ENCODE peak calls at places on chromosomes 12 and 14, in nine cellular contexts. One of them, this sample, is unnamed.

GRCh38 chr14:88168498-88169165 is 154.4 kb downstream of the KCNK10 start:
- DNase-seq in adrenal gland: peak; percentile 33
- DNase-seq in IMR-90: peak; percentile 16
- DNase-seq in kidney: no peak
- DNase-seq in mammary epithelial cell: peak; percentile 17
- DNase-seq in tibial artery: no peak
- DNase-seq in left ventricle myocardium inferior: no peak
- DNase-seq in SK-N-SH: peak; percentile 57
- DNase-seq in neural progenitor cell: peak; percentile 36
- DNase-seq in this sample: peak; percentile 41

GRCh38 chr12:85244561-85244960 is 35.5 kb upstream of the ALX1 start:
- DNase-seq in left ventricle myocardium inferior: no peak
- DNase-seq in neural progenitor cell: no peak
- DNase-seq in IMR-90: no peak
- DNase-seq in kidney: no peak
- DNase-seq in SK-N-SH: no peak
- DNase-seq in mammary epithelial cell: no peak
- DNase-seq in adrenal gland: no peak
- DNase-seq in tibial artery: no peak
- DNase-seq in this sample: no peak

GRCh38 chr14:76086636-76087035 is 65.1 kb upstream of the GPATCH2L start:
- DNase-seq in left ventricle myocardium inferior: no peak
- DNase-seq in tibial artery: no peak
- DNase-seq in adrenal gland: no peak
- DNase-seq in neural progenitor cell: no peak
- DNase-seq in IMR-90: no peak
- DNase-seq in kidney: no peak
- DNase-seq in SK-N-SH: no peak
- DNase-seq in mammary epithelial cell: no peak
- DNase-seq in this sample: no peak

GRCh38 chr14:66284346-66284745 is 201.8 kb upstream of the CCDC196 start:
- DNase-seq in tibial artery: no peak
- DNase-seq in neural progenitor cell: no peak
- DNase-seq in SK-N-SH: no peak
- DNase-seq in kidney: no peak
- DNase-seq in mammary epithelial cell: peak; percentile 9
- DNase-seq in left ventricle myocardium inferior: no peak
- DNase-seq in IMR-90: peak; percentile 0
- DNase-seq in adrenal gland: no peak
- DNase-seq in this sample: no peak

GRCh38 chr12:32240833-32241232 is 134.2 kb downstream of the BICD1 start:
- DNase-seq in kidney: no peak
- DNase-seq in IMR-90: peak; percentile 41
- DNase-seq in SK-N-SH: no peak
- DNase-seq in mammary epithelial cell: peak; percentile 41
- DNase-seq in left ventricle myocardium inferior: no peak
- DNase-seq in tibial artery: no peak
- DNase-seq in neural progenitor cell: no peak
- DNase-seq in adrenal gland: no peak
- DNase-seq in this sample: no peak

GRCh38 chr14:63186453-63186852 is 17.8 kb upstream of the RHOJ start:
- DNase-seq in tibial artery: no peak
- DNase-seq in neural progenitor cell: no peak
- DNase-seq in kidney: no peak
- DNase-seq in left ventricle myocardium inferior: no peak
- DNase-seq in adrenal gland: no peak
- DNase-seq in SK-N-SH: no peak
- DNase-seq in mammary epithelial cell: no peak
- DNase-seq in IMR-90: peak; percentile 75
- DNase-seq in this sample: no peak

GRCh38 chr12:32988982-32989381 is 92.4 kb upstream of the PKP2 start:
- DNase-seq in kidney: no peak
- DNase-seq in tibial artery: no peak
- DNase-seq in left ventricle myocardium inferior: no peak
- DNase-seq in SK-N-SH: no peak
- DNase-seq in IMR-90: no peak
- DNase-seq in mammary epithelial cell: no peak
- DNase-seq in adrenal gland: no peak
- DNase-seq in neural progenitor cell: peak; percentile 21
- DNase-seq in this sample: no peak

GRCh38 chr14:73613046-73613383 is 698 bp downstream of the ACOT6 start:
- DNase-seq in tibial artery: no peak
- DNase-seq in mammary epithelial cell: no peak
- DNase-seq in IMR-90: no peak
- DNase-seq in adrenal gland: no peak
- DNase-seq in neural progenitor cell: no peak
- DNase-seq in kidney: no peak
- DNase-seq in SK-N-SH: no peak
- DNase-seq in left ventricle myocardium inferior: no peak
- DNase-seq in this sample: no peak

GRCh38 chr12:16120027-16120426 is 157.5 kb downstream of the SLC15A5 start:
- DNase-seq in adrenal gland: no peak
- DNase-seq in SK-N-SH: no peak
- DNase-seq in tibial artery: no peak
- DNase-seq in left ventricle myocardium inferior: no peak
- DNase-seq in kidney: no peak
- DNase-seq in mammary epithelial cell: peak; percentile 20
- DNase-seq in IMR-90: no peak
- DNase-seq in neural progenitor cell: no peak
- DNase-seq in this sample: no peak

GRCh38 chr14:70257526-70257925 is 68.8 kb upstream of the SLC8A3 start:
- DNase-seq in SK-N-SH: no peak
- DNase-seq in tibial artery: no peak
- DNase-seq in kidney: no peak
- DNase-seq in neural progenitor cell: peak; percentile 36
- DNase-seq in mammary epithelial cell: peak; percentile 28
- DNase-seq in left ventricle myocardium inferior: no peak
- DNase-seq in IMR-90: no peak
- DNase-seq in adrenal gland: no peak
- DNase-seq in this sample: no peak

GRCh38 chr12:41121374-41121773 is 66.7 kb upstream of the PDZRN4 start:
- DNase-seq in mammary epithelial cell: no peak
- DNase-seq in adrenal gland: no peak
- DNase-seq in neural progenitor cell: no peak
- DNase-seq in IMR-90: no peak
- DNase-seq in tibial artery: no peak
- DNase-seq in left ventricle myocardium inferior: no peak
- DNase-seq in SK-N-SH: no peak
- DNase-seq in kidney: no peak
- DNase-seq in this sample: no peak

GRCh38 chr12:50156641-50157040 is 10.5 kb downstream of the CERS5 start:
- DNase-seq in neural progenitor cell: no peak
- DNase-seq in mammary epithelial cell: no peak
- DNase-seq in left ventricle myocardium inferior: no peak
- DNase-seq in SK-N-SH: no peak
- DNase-seq in tibial artery: no peak
- DNase-seq in IMR-90: no peak
- DNase-seq in kidney: no peak
- DNase-seq in adrenal gland: no peak
- DNase-seq in this sample: no peak

GRCh38 chr14:92546347-92547053 is 32.9 kb downstream of the RIN3 start:
- DNase-seq in kidney: no peak
- DNase-seq in SK-N-SH: peak; percentile 39
- DNase-seq in IMR-90: peak; percentile 82
- DNase-seq in mammary epithelial cell: no peak
- DNase-seq in tibial artery: no peak
- DNase-seq in left ventricle myocardium inferior: no peak
- DNase-seq in adrenal gland: no peak
- DNase-seq in neural progenitor cell: no peak
- DNase-seq in this sample: no peak

GRCh38 chr12:125530876-125531275 is 465.6 kb downstream of the AACS start:
- DNase-seq in SK-N-SH: no peak
- DNase-seq in IMR-90: no peak
- DNase-seq in kidney: no peak
- DNase-seq in adrenal gland: no peak
- DNase-seq in neural progenitor cell: no peak
- DNase-seq in left ventricle myocardium inferior: no peak
- DNase-seq in tibial artery: no peak
- DNase-seq in mammary epithelial cell: no peak
- DNase-seq in this sample: no peak

GRCh38 chr12:125528300-125528699 is 463.1 kb downstream of the AACS start:
- DNase-seq in tibial artery: no peak
- DNase-seq in neural progenitor cell: no peak
- DNase-seq in IMR-90: no peak
- DNase-seq in left ventricle myocardium inferior: no peak
- DNase-seq in kidney: no peak
- DNase-seq in SK-N-SH: no peak
- DNase-seq in adrenal gland: no peak
- DNase-seq in mammary epithelial cell: no peak
- DNase-seq in this sample: no peak

GRCh38 chr12:125538800-125539199 is 473.6 kb downstream of the AACS start:
- DNase-seq in IMR-90: no peak
- DNase-seq in SK-N-SH: no peak
- DNase-seq in tibial artery: no peak
- DNase-seq in neural progenitor cell: no peak
- DNase-seq in left ventricle myocardium inferior: no peak
- DNase-seq in adrenal gland: no peak
- DNase-seq in mammary epithelial cell: no peak
- DNase-seq in kidney: no peak
- DNase-seq in this sample: no peak

DNA sequence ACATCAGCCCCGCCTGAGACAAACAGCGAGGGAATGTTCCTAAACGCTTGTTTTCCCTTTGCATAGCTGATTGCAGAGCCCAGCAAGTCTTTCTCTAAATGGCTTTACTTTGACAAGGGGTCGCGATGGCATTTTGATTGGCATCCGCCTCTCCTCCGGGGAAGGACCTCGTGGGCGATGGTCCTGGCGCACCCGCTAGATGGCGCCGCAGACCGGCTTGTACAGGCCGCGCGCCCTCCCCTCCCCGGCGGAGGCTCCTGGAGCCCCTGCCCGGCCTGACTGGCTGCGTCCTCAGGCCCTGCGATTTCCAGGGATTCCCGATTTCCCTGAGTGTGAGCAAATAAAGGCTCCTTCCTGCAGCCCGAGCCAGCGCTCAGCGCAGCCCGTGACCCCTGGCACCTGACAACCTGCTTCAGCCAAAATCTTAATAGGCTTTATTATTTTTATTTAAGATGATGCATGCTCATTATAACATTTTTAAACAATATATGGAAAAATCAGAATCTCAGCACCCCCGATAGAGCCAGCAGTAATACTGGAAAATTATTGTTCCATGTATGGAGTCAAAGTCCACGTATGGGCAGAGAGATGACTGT is 468.3 kb downstream of the AACS start:
- DNase-seq in IMR-90: no peak
- DNase-seq in SK-N-SH: peak; percentile 80
- DNase-seq in tibial artery: no peak
- DNase-seq in left ventricle myocardium inferior: peak; percentile 17
- DNase-seq in neural progenitor cell: peak; percentile 92
- DNase-seq in adrenal gland: peak; percentile 19
- DNase-seq in kidney: no peak
- DNase-seq in mammary epithelial cell: no peak
- DNase-seq in this sample: peak; percentile 8
- TF ChIP-seq CTCF in IMR-90: no peak
- TF ChIP-seq CTCF in SK-N-SH: peak; percentile 60
- TF ChIP-seq CTCF in tibial artery: no peak
- TF ChIP-seq CTCF in left ventricle myocardium inferior: peak; percentile 81
- TF ChIP-seq CTCF in neural progenitor cell: peak; percentile 94
- TF ChIP-seq CTCF in adrenal gland: peak; percentile 38
- TF ChIP-seq CTCF in kidney: peak; percentile 33
- TF ChIP-seq CTCF in mammary epithelial cell: peak; percentile 40
- TF ChIP-seq CTCF in this sample: no peak

GRCh38 chr14:83826838-83827237 is 1703.1 kb upstream of the FLRT2 start:
- DNase-seq in SK-N-SH: no peak
- DNase-seq in adrenal gland: no peak
- DNase-seq in left ventricle myocardium inferior: no peak
- DNase-seq in tibial artery: no peak
- DNase-seq in kidney: no peak
- DNase-seq in IMR-90: peak; percentile 76
- DNase-seq in neural progenitor cell: no peak
- DNase-seq in mammary epithelial cell: no peak
- DNase-seq in this sample: no peak
- H3K4me3 ChIP-seq in SK-N-SH: no peak overlapping the region
- H3K4me3 ChIP-seq in adrenal gland: no peak overlapping the region
- H3K4me3 ChIP-seq in left ventricle myocardium inferior: peak overlapping the region; percentile 37
- H3K4me3 ChIP-seq in tibial artery: peak overlapping the region; percentile 18
- H3K4me3 ChIP-seq in kidney: no peak overlapping the region
- H3K4me3 ChIP-seq in IMR-90: no peak overlapping the region
- H3K4me3 ChIP-seq in neural progenitor cell: no peak overlapping the region
- H3K4me3 ChIP-seq in mammary epithelial cell: no peak overlapping the region
- H3K4me3 ChIP-seq in this sample: peak overlapping the region; percentile 50

DNA sequence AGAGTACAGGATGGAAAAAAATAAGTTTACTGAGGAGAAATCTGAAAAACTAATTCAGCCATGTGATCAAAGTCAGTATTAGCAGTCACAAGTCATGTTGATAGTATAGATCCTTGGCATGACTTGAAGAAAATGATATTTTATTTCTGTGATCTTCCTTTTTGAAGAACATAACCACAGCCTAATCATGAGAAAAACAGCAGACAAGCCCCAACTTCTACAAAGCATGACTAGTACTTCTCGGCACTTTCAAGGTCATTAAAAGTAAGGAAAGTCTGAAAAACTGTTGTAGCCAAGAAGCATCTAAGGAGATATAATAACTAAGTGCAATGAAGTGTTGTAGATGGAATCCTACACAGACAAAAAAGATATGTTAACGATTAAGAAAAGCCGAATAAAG is 264.1 kb upstream of the FOXG1 start:
- DNase-seq in IMR-90: no peak
- DNase-seq in neural progenitor cell: no peak
- DNase-seq in SK-N-SH: no peak
- DNase-seq in adrenal gland: no peak
- DNase-seq in tibial artery: no peak
- DNase-seq in kidney: no peak
- DNase-seq in mammary epithelial cell: peak; percentile 39
- DNase-seq in left ventricle myocardium inferior: no peak
- DNase-seq in this sample: no peak
- H3K27ac ChIP-seq in IMR-90: no peak overlapping the region
- H3K27ac ChIP-seq in neural progenitor cell: no peak overlapping the region
- H3K27ac ChIP-seq in SK-N-SH: no peak overlapping the region
- H3K27ac ChIP-seq in adrenal gland: no peak overlapping the region
- H3K27ac ChIP-seq in tibial artery: no peak overlapping the region
- H3K27ac ChIP-seq in kidney: no peak overlapping the region
- H3K27ac ChIP-seq in mammary epithelial cell: no peak overlapping the region
- H3K27ac ChIP-seq in left ventricle myocardium inferior: no peak overlapping the region
- H3K27ac ChIP-seq in this sample: no peak overlapping the region

DNA sequence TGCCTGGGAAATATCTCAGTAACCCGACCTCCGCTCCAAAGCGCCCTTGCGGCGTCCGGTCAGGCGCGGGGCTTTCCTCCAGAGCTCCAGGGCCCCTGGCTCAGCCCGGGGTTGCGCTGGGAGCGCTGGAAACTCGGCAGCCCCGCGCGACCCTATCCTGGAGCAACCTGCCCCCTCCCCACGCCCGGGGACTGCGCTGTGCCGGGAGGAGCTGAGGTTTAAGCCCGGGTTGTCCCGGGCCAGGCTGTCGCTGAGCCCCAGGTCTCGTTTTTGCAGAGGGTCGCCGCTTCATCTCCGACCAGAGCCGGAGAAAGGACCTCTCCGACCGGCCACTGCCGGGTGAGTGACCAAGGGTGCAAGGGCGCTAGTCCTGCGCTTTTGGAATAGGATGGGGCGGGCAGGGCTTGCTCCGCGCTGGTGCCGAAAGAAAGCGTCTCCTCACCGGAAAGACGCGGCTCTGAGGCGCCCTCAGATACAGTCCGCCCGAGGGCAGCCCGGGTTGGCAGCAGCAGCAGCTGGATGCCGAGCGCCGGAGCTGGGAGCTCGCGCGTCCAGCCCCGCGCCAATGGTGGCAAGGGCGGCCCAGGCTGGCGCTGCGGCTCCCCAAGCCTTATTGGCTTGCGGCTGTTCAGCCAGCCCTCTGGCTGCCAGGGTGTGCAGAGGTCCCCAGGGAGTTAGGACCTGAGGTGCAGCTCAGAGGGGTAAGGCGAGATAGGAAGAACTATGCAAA is 1.5 kb downstream of the SPX start:
- DNase-seq in tibial artery: peak; percentile 67
- DNase-seq in adrenal gland: peak; percentile 49
- DNase-seq in mammary epithelial cell: peak; percentile 55
- DNase-seq in left ventricle myocardium inferior: peak; percentile 58
- DNase-seq in neural progenitor cell: peak; percentile 86
- DNase-seq in IMR-90: peak; percentile 18
- DNase-seq in SK-N-SH: peak; percentile 69
- DNase-seq in kidney: peak; percentile 85
- DNase-seq in this sample: no peak
- TF ChIP-seq CTCF in tibial artery: no peak
- TF ChIP-seq CTCF in adrenal gland: no peak
- TF ChIP-seq CTCF in mammary epithelial cell: no peak
- TF ChIP-seq CTCF in left ventricle myocardium inferior: peak; percentile 45
- TF ChIP-seq CTCF in neural progenitor cell: no peak
- TF ChIP-seq CTCF in IMR-90: no peak
- TF ChIP-seq CTCF in SK-N-SH: no peak
- TF ChIP-seq CTCF in kidney: no peak
- TF ChIP-seq CTCF in this sample: no peak

This sample was measured in coronary artery.